ENCODE peak calls at places on chromosomes 2 and 18, in eight cellular contexts. Y is GM04503; M is upper lobe of right lung; N is LHCN-M2; F is adipocyte; G is heart right ventricle; C is GM19239; E is CD8-positive, alpha-beta memory T cell. S is an unnamed sample.

GRCh38 chr2:120175000-120175581 is 48.1 kb downstream of the TMEM185B start:
- DNase-seq in Y (peak), M (no peak), N (peak), F (peak), G (peak), C (no peak), E (no peak), S (no peak)

GRCh38 chr2:33011941-33012340 is 65.2 kb downstream of the LTBP1 start:
- DNase-seq in Y (no peak), M (no peak), N (peak), F (no peak), G (no peak), C (no peak), E (no peak), S (no peak)

GRCh38 chr2:231392431-231393148 is 2.9 kb upstream of the B3GNT7 start:
- DNase-seq in Y (no peak), M (no peak), N (no peak), F (no peak), G (no peak), C (no peak), E (no peak), S (no peak)

GRCh38 chr18:76860411-76860810 is 38.1 kb downstream of the ZNF236 start:
- DNase-seq in Y (no peak), M (no peak), N (no peak), F (no peak), G (no peak), C (no peak), E (no peak), S (no peak)

GRCh38 chr2:99876956-99877355 is 265.4 kb downstream of the AFF3 start:
- DNase-seq in Y (no peak), M (no peak), N (no peak), F (no peak), G (no peak), C (no peak), E (no peak), S (no peak)

GRCh38 chr2:197357986-197358385 is 47.4 kb upstream of the ANKRD44 start:
- DNase-seq in Y (no peak), M (no peak), N (no peak), F (no peak), G (no peak), C (no peak), E (no peak), S (no peak)

GRCh38 chr2:195659114-195659513 is 2.1 kb downstream of the SLC39A10 start:
- DNase-seq in Y (no peak), M (no peak), N (no peak), F (peak), G (no peak), C (no peak), E (no peak), S (no peak)

GRCh38 chr2:230602562-230603230 is 109.9 kb upstream of the CAB39 start:
- DNase-seq in Y (no peak), M (no peak), N (no peak), F (no peak), G (no peak), C (no peak), E (peak), S (no peak)

GRCh38 chr18:54119524-54120019 is 104.9 kb downstream of the MBD2 start:
- DNase-seq in Y (no peak), M (no peak), N (peak), F (peak), G (peak), C (peak), E (no peak), S (no peak)

GRCh38 chr2:11771971-11772615 is 25.7 kb downstream of the LPIN1 start:
- DNase-seq in Y (no peak), M (no peak), N (no peak), F (no peak), G (no peak), C (no peak), E (no peak), S (no peak)

GRCh38 chr2:26511466-26511865 is 33.5 kb upstream of the OTOF start:
- DNase-seq in Y (no peak), M (no peak), N (no peak), F (no peak), G (no peak), C (no peak), E (no peak), S (no peak)

GRCh38 chr2:11356760-11357159 is 12.3 kb upstream of the ROCK2 start:
- DNase-seq in Y (no peak), M (no peak), N (no peak), F (no peak), G (no peak), C (no peak), E (no peak), S (no peak)